ENCODE peak calls at places on chromosomes 3 and 15, in six cellular contexts. One of them, this sample, is unnamed.

GRCh38 chr15:38217788-38218609 is 34.6 kb upstream of the SPRED1 start:
- DNase-seq in psoas muscle: no peak
- DNase-seq in upper lobe of right lung: no peak
- DNase-seq in aorta: no peak
- DNase-seq in cardiac muscle cell: no peak
- DNase-seq in A673: no peak
- DNase-seq in this sample: no peak

GRCh38 chr3:47482411-47482810 is 6.7 kb upstream of the SCAP start:
- DNase-seq in A673: no peak
- DNase-seq in upper lobe of right lung: no peak
- DNase-seq in psoas muscle: no peak
- DNase-seq in aorta: no peak
- DNase-seq in cardiac muscle cell: no peak
- DNase-seq in this sample: no peak

GRCh38 chr3:127417709-127418559 is 130.1 kb upstream of the PRR20G start:
- DNase-seq in aorta: peak; percentile 55
- DNase-seq in upper lobe of right lung: no peak
- DNase-seq in psoas muscle: peak; percentile 52
- DNase-seq in A673: no peak
- DNase-seq in cardiac muscle cell: peak; percentile 43
- DNase-seq in this sample: peak; percentile 65

GRCh38 chr15:70362911-70363310 is 265.2 kb upstream of the TLE3 start:
- DNase-seq in psoas muscle: peak; percentile 29
- DNase-seq in A673: peak; percentile 57
- DNase-seq in aorta: no peak
- DNase-seq in upper lobe of right lung: peak; percentile 71
- DNase-seq in cardiac muscle cell: peak; percentile 67
- DNase-seq in this sample: peak; percentile 69

GRCh38 chr15:64681424-64682024 is 93.9 kb downstream of the RBPMS2 start:
- DNase-seq in psoas muscle: no peak
- DNase-seq in cardiac muscle cell: peak; percentile 72
- DNase-seq in upper lobe of right lung: no peak
- DNase-seq in aorta: no peak
- DNase-seq in A673: peak; percentile 81
- DNase-seq in this sample: no peak

GRCh38 chr3:194407423-194407822 is 8.4 kb upstream of the GP5 start:
- DNase-seq in psoas muscle: no peak
- DNase-seq in A673: no peak
- DNase-seq in upper lobe of right lung: no peak
- DNase-seq in cardiac muscle cell: peak; percentile 47
- DNase-seq in aorta: no peak
- DNase-seq in this sample: no peak

GRCh38 chr3:96657710-96658109 is 156.7 kb upstream of the EPHA6 start:
- DNase-seq in A673: no peak
- DNase-seq in aorta: no peak
- DNase-seq in cardiac muscle cell: no peak
- DNase-seq in psoas muscle: no peak
- DNase-seq in upper lobe of right lung: no peak
- DNase-seq in this sample: no peak

GRCh38 chr3:113983544-113983943 is 35.7 kb downstream of the ZDHHC23 start:
- DNase-seq in cardiac muscle cell: no peak
- DNase-seq in upper lobe of right lung: no peak
- DNase-seq in aorta: no peak
- DNase-seq in psoas muscle: no peak
- DNase-seq in A673: no peak
- DNase-seq in this sample: no peak

GRCh38 chr3:152071924-152072323 is 196.8 kb upstream of the MBNL1 start:
- DNase-seq in upper lobe of right lung: no peak
- DNase-seq in A673: peak; percentile 64
- DNase-seq in aorta: no peak
- DNase-seq in cardiac muscle cell: peak; percentile 81
- DNase-seq in psoas muscle: no peak
- DNase-seq in this sample: no peak

GRCh38 chr15:60803059-60803458 is 324.1 kb upstream of the ICE2 start:
- DNase-seq in upper lobe of right lung: no peak
- DNase-seq in A673: no peak
- DNase-seq in psoas muscle: no peak
- DNase-seq in aorta: no peak
- DNase-seq in cardiac muscle cell: no peak
- DNase-seq in this sample: no peak

GRCh38 chr3:184748219-184749135 is 36.6 kb upstream of the MAGEF1 start:
- DNase-seq in cardiac muscle cell: no peak
- DNase-seq in A673: no peak
- DNase-seq in aorta: peak; percentile 58
- DNase-seq in upper lobe of right lung: no peak
- DNase-seq in psoas muscle: no peak
- DNase-seq in this sample: no peak

GRCh38 chr3:5226783-5227182 is 39.3 kb downstream of the EDEM1 start:
- DNase-seq in cardiac muscle cell: peak; percentile 58
- DNase-seq in upper lobe of right lung: no peak
- DNase-seq in aorta: no peak
- DNase-seq in psoas muscle: no peak
- DNase-seq in A673: peak; percentile 51
- DNase-seq in this sample: no peak

GRCh38 chr15:38474155-38474757 is 20.3 kb downstream of the FAM98B start:
- DNase-seq in cardiac muscle cell: peak; percentile 80
- DNase-seq in A673: peak; percentile 51
- DNase-seq in upper lobe of right lung: no peak
- DNase-seq in psoas muscle: no peak
- DNase-seq in aorta: no peak
- DNase-seq in this sample: no peak

GRCh38 chr3:148815316-148815715 is 12.3 kb upstream of the CPB1 start:
- DNase-seq in cardiac muscle cell: no peak
- DNase-seq in A673: no peak
- DNase-seq in upper lobe of right lung: no peak
- DNase-seq in aorta: no peak
- DNase-seq in psoas muscle: no peak
- DNase-seq in this sample: no peak

GRCh38 chr3:36714343-36714742 is 50.0 kb downstream of the DCLK3 start:
- DNase-seq in aorta: no peak
- DNase-seq in psoas muscle: no peak
- DNase-seq in A673: peak; percentile 17
- DNase-seq in cardiac muscle cell: peak; percentile 35
- DNase-seq in upper lobe of right lung: no peak
- DNase-seq in this sample: no peak

GRCh38 chr3:117248149-117248548 is 538.6 kb downstream of the TUSC7 start:
- DNase-seq in cardiac muscle cell: no peak
- DNase-seq in psoas muscle: no peak
- DNase-seq in A673: no peak
- DNase-seq in aorta: no peak
- DNase-seq in upper lobe of right lung: no peak
- DNase-seq in this sample: no peak

GRCh38 chr15:64044315-64045105 is 1.8 kb downstream of the DAPK2 start:
- DNase-seq in psoas muscle: no peak
- DNase-seq in A673: no peak
- DNase-seq in aorta: no peak
- DNase-seq in cardiac muscle cell: no peak
- DNase-seq in upper lobe of right lung: no peak
- DNase-seq in this sample: no peak

GRCh38 chr3:163071684-163072083 is 1575.1 kb downstream of the OTOL1 start:
- DNase-seq in psoas muscle: no peak
- DNase-seq in A673: peak; percentile 44
- DNase-seq in upper lobe of right lung: no peak
- DNase-seq in cardiac muscle cell: no peak
- DNase-seq in aorta: no peak
- DNase-seq in this sample: no peak

GRCh38 chr3:33395900-33396299 is 44.3 kb downstream of the UBP1 start:
- DNase-seq in A673: no peak
- DNase-seq in cardiac muscle cell: no peak
- DNase-seq in upper lobe of right lung: no peak
- DNase-seq in psoas muscle: no peak
- DNase-seq in aorta: no peak
- DNase-seq in this sample: no peak

GRCh38 chr3:107263269-107264021 is 113.8 kb upstream of the CCDC54 start:
- DNase-seq in aorta: no peak
- DNase-seq in psoas muscle: no peak
- DNase-seq in A673: no peak
- DNase-seq in cardiac muscle cell: peak; percentile 71
- DNase-seq in upper lobe of right lung: no peak
- DNase-seq in this sample: no peak
- H3K4me3 ChIP-seq in aorta: no peak overlapping the region
- H3K4me3 ChIP-seq in psoas muscle: peak overlapping the region; percentile 33
- H3K4me3 ChIP-seq in A673: no peak overlapping the region
- H3K4me3 ChIP-seq in cardiac muscle cell: no peak overlapping the region
- H3K4me3 ChIP-seq in upper lobe of right lung: peak overlapping the region; percentile 16
- H3K4me3 ChIP-seq in this sample: peak overlapping the region; percentile 43

GRCh38 chr3:157101470-157101869 is 58.5 kb downstream of the CCNL1 start:
- DNase-seq in A673: no peak
- DNase-seq in psoas muscle: no peak
- DNase-seq in upper lobe of right lung: no peak
- DNase-seq in aorta: no peak
- DNase-seq in cardiac muscle cell: no peak
- DNase-seq in this sample: no peak

GRCh38 chr3:157100079-157100477 is 59.9 kb downstream of the CCNL1 start:
- DNase-seq in A673: no peak
- DNase-seq in psoas muscle: no peak
- DNase-seq in aorta: no peak
- DNase-seq in cardiac muscle cell: no peak
- DNase-seq in upper lobe of right lung: no peak
- DNase-seq in this sample: no peak

GRCh38 chr3:157102098-157102497 is 57.8 kb downstream of the CCNL1 start:
- DNase-seq in A673: no peak
- DNase-seq in aorta: no peak
- DNase-seq in upper lobe of right lung: no peak
- DNase-seq in psoas muscle: no peak
- DNase-seq in cardiac muscle cell: no peak
- DNase-seq in this sample: no peak

GRCh38 chr3:157099337-157100078 is 60.4 kb downstream of the CCNL1 start:
- DNase-seq in aorta: no peak
- DNase-seq in psoas muscle: no peak
- DNase-seq in upper lobe of right lung: no peak
- DNase-seq in A673: no peak
- DNase-seq in cardiac muscle cell: peak; percentile 54
- DNase-seq in this sample: no peak

DNA sequence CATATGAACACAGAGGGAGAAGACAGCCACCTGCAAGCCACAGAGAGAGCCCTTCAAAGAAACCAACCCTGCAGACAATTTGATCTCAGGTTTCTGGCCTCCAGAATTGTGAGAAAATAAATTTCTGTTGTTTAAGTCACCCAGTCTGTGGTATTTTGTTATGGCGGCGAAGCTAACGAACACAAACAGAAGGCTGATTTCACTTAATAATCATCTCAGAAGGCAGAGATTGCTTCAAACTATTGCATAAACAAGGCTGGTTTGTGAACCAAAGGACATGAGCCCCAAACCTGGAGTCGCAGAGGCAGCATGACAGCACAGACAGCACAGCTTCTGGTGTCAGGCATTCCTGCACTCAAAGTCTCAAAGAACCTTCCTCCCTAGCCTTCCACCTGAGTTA is 59.0 kb downstream of the CCNL1 start:
- DNase-seq in A673: no peak
- DNase-seq in cardiac muscle cell: no peak
- DNase-seq in aorta: no peak
- DNase-seq in psoas muscle: no peak
- DNase-seq in upper lobe of right lung: no peak
- DNase-seq in this sample: no peak
- H3K27ac ChIP-seq in A673: no peak overlapping the region
- H3K27ac ChIP-seq in cardiac muscle cell: peak overlapping the region; percentile 94
- H3K27ac ChIP-seq in aorta: no peak overlapping the region
- H3K27ac ChIP-seq in psoas muscle: no peak overlapping the region
- H3K27ac ChIP-seq in upper lobe of right lung: no peak overlapping the region
- H3K27ac ChIP-seq in this sample: no peak overlapping the region

GRCh38 chr3:30686176-30686575 is 79.8 kb downstream of the TGFBR2 start:
- DNase-seq in upper lobe of right lung: no peak
- DNase-seq in A673: no peak
- DNase-seq in cardiac muscle cell: no peak
- DNase-seq in psoas muscle: no peak
- DNase-seq in aorta: no peak
- DNase-seq in this sample: no peak
- H3K4me3 ChIP-seq in upper lobe of right lung: no peak overlapping the region
- H3K4me3 ChIP-seq in A673: no peak overlapping the region
- H3K4me3 ChIP-seq in cardiac muscle cell: no peak overlapping the region
- H3K4me3 ChIP-seq in psoas muscle: no peak overlapping the region
- H3K4me3 ChIP-seq in aorta: no peak overlapping the region
- H3K4me3 ChIP-seq in this sample: no peak overlapping the region

DNA sequence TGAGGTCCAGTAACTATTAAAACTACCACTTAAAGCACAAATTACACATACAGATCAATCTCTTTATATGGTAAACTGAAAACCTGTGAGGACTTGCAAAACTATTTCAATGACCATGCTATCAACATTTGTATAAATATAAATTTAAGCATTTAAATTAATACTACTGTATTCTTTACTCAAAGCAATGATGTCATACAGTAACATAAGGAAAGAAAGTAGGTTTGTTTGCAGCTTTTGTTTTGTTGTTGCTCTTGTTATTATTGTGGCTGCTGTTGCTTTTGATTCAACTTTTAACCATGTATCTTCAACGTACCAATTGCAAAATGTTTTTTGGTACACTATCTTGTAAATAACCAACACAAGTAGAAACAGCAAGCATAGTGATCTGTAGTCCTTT is 22.0 kb downstream of the CBLB start:
- DNase-seq in cardiac muscle cell: no peak
- DNase-seq in A673: no peak
- DNase-seq in aorta: no peak
- DNase-seq in psoas muscle: no peak
- DNase-seq in upper lobe of right lung: no peak
- DNase-seq in this sample: no peak
- H3K27ac ChIP-seq in cardiac muscle cell: peak overlapping the region; percentile 29
- H3K27ac ChIP-seq in A673: no peak overlapping the region
- H3K27ac ChIP-seq in aorta: no peak overlapping the region
- H3K27ac ChIP-seq in psoas muscle: no peak overlapping the region
- H3K27ac ChIP-seq in upper lobe of right lung: no peak overlapping the region
- H3K27ac ChIP-seq in this sample: no peak overlapping the region

GRCh38 chr3:52237659-52238172 is 1.2 kb downstream of the TWF2 start:
- DNase-seq in aorta: peak; percentile 92
- DNase-seq in cardiac muscle cell: peak; percentile 88
- DNase-seq in A673: no peak
- DNase-seq in upper lobe of right lung: peak; percentile 86
- DNase-seq in psoas muscle: peak; percentile 93
- DNase-seq in this sample: peak; percentile 89
- H3K4me3 ChIP-seq in aorta: no peak overlapping the region
- H3K4me3 ChIP-seq in cardiac muscle cell: peak overlapping the region; percentile 93
- H3K4me3 ChIP-seq in A673: peak overlapping the region; percentile 75
- H3K4me3 ChIP-seq in upper lobe of right lung: peak overlapping the region; percentile 74
- H3K4me3 ChIP-seq in psoas muscle: peak overlapping the region; percentile 80
- H3K4me3 ChIP-seq in this sample: peak overlapping the region; percentile 92

GRCh38 chr3:38265604-38266307 is at the start of gene SLC22A13:
- DNase-seq in cardiac muscle cell: no peak
- DNase-seq in A673: no peak
- DNase-seq in aorta: no peak
- DNase-seq in upper lobe of right lung: no peak
- DNase-seq in psoas muscle: no peak
- DNase-seq in this sample: no peak

GRCh38 chr3:38266810-38267209 is 1.2 kb downstream of the SLC22A13 start:
- DNase-seq in psoas muscle: no peak
- DNase-seq in upper lobe of right lung: no peak
- DNase-seq in aorta: no peak
- DNase-seq in cardiac muscle cell: no peak
- DNase-seq in A673: no peak
- DNase-seq in this sample: no peak

GRCh38 chr3:38264307-38264706 is 1.3 kb upstream of the SLC22A13 start:
- DNase-seq in upper lobe of right lung: no peak
- DNase-seq in A673: no peak
- DNase-seq in cardiac muscle cell: no peak
- DNase-seq in psoas muscle: no peak
- DNase-seq in aorta: no peak
- DNase-seq in this sample: no peak

GRCh38 chr3:38267689-38268477 is 2.3 kb downstream of the SLC22A13 start:
- DNase-seq in upper lobe of right lung: no peak
- DNase-seq in aorta: no peak
- DNase-seq in psoas muscle: no peak
- DNase-seq in A673: no peak
- DNase-seq in cardiac muscle cell: no peak
- DNase-seq in this sample: no peak

GRCh38 chr3:38264779-38265178 is 833 bp upstream of the SLC22A13 start:
- DNase-seq in cardiac muscle cell: no peak
- DNase-seq in psoas muscle: no peak
- DNase-seq in A673: no peak
- DNase-seq in upper lobe of right lung: no peak
- DNase-seq in aorta: no peak
- DNase-seq in this sample: no peak
- H3K27ac ChIP-seq in cardiac muscle cell: peak overlapping the region; percentile 10
- H3K27ac ChIP-seq in psoas muscle: peak overlapping the region; percentile 53
- H3K27ac ChIP-seq in A673: no peak overlapping the region
- H3K27ac ChIP-seq in upper lobe of right lung: no peak overlapping the region
- H3K27ac ChIP-seq in aorta: no peak overlapping the region
- H3K27ac ChIP-seq in this sample: no peak overlapping the region

This sample was measured in coronary artery.